ENCODE peak calls at places on chromosomes 11 and 22, in five cellular contexts. D is GM12878, S is K562, R is SK-N-SH, B is HepG2. W is an unnamed sample. For H3K4me1, the result is how much of the 10 kb centered on the place peaks cover.

GRCh38 chr11:115455606-115456005 is 48.6 kb downstream of the CADM1 start:
- DNase-seq in R (no peak), B (no peak), S (no peak), D (no peak), W (no peak)

GRCh38 chr11:17351171-17351509 is 460 bp upstream of the NCR3LG1 start:
- DNase-seq in S (no peak), B (no peak), R (no peak), D (no peak), W (no peak)

GRCh38 chr22:17007257-17007656 is 765 bp downstream of the GAB4 start:
- DNase-seq in S (no peak), B (no peak), R (no peak), D (no peak), W (no peak)

GRCh38 chr11:38100836-38101235 is 1502.8 kb upstream of the RAG2 start:
- DNase-seq in R (no peak), S (no peak), B (no peak), D (no peak), W (no peak)

GRCh38 chr22:42856179-42856864 is 751 bp downstream of the ARFGAP3 start:
- DNase-seq in B (peak), R (no peak), S (peak), D (no peak), W (peak)

GRCh38 chr11:69909561-69910518 is 90.6 kb upstream of the FGF3 start:
- DNase-seq in D (no peak), B (no peak), R (peak), S (peak), W (no peak)

GRCh38 chr11:32829680-32830412 is at the start of gene PRRG4:
- DNase-seq in R (peak), D (no peak), B (no peak), S (no peak), W (peak)

GRCh38 chr11:8765294-8765693 is 82.7 kb downstream of the RPL27A start:
- DNase-seq in R (no peak), S (no peak), B (peak), D (no peak), W (peak)

GRCh38 chr11:2778630-2779498 is 79.1 kb upstream of the KCNQ1OT1 start:
- DNase-seq in D (no peak), B (peak), R (peak), S (peak), W (peak)

GRCh38 chr22:21457023-21457787 is 10.0 kb upstream of the TMEM191C start:
- DNase-seq in S (no peak), D (no peak), R (no peak), B (peak), W (peak)

GRCh38 chr11:96054870-96055705 is 131.2 kb upstream of the MTMR2 start:
- DNase-seq in R (peak), S (peak), D (no peak), B (peak), W (peak)

GRCh38 chr11:124891390-124891861 is 6.2 kb downstream of the ROBO4 start:
- DNase-seq in R (peak), D (no peak), B (no peak), S (no peak), W (no peak)

GRCh38 chr11:94997437-94997836 is 23.9 kb downstream of the KDM4D start:
- DNase-seq in B (no peak), D (no peak), S (peak), R (no peak), W (no peak)

GRCh38 chr22:44309647-44310046 is 3.1 kb downstream of the SHISAL1 start:
- DNase-seq in R (no peak), S (no peak), D (no peak), B (no peak), W (no peak)

GRCh38 chr11:45451766-45452440 is 165.8 kb upstream of the SYT13 start:
- DNase-seq in R (no peak), S (no peak), B (no peak), D (no peak), W (peak)

GRCh38 chr22:25030636-25031035 is 78.1 kb downstream of the KIAA1671 start:
- DNase-seq in D (no peak), S (no peak), B (no peak), R (no peak), W (no peak)

GRCh38 chr11:72758690-72759389 is 6.6 kb upstream of the ARAP1 start:
- DNase-seq in R (peak), B (no peak), D (no peak), S (peak), W (peak)

GRCh38 chr11:102640946-102641345 is 15.8 kb upstream of the MMP20 start:
- DNase-seq in B (peak), D (no peak), S (no peak), R (no peak), W (no peak)

GRCh38 chr11:69215216-69215615 is 59.5 kb downstream of the SMIM38 start:
- DNase-seq in D (no peak), B (no peak), R (no peak), S (no peak), W (no peak)

GRCh38 chr11:126310229-126310991 is 6.5 kb downstream of the DCPS start:
- DNase-seq in R (peak), B (peak), S (peak), D (no peak), W (peak)

GRCh38 chr11:122375687-122376399 is 259.8 kb upstream of the BLID start:
- DNase-seq in R (no peak), D (peak), B (no peak), S (no peak), W (peak)

GRCh38 chr11:66809592-66809991 is 33.6 kb upstream of the RCE1 start:
- DNase-seq in B (no peak), D (no peak), S (no peak), R (no peak), W (no peak)

GRCh38 chr11:68328374-68329091 is 16.1 kb downstream of the LRP5 start:
- DNase-seq in D (no peak), R (peak), S (no peak), B (peak), W (no peak)

GRCh38 chr22:40463727-40464126 is 93.3 kb downstream of the SGSM3 start:
- DNase-seq in S (no peak), D (no peak), B (no peak), R (no peak), W (no peak)

GRCh38 chr22:45645526-45646414 is 25.9 kb upstream of the ATXN10 start:
- DNase-seq in S (peak), B (no peak), R (peak), D (no peak), W (peak)

GRCh38 chr22:44391026-44391425 is 78.3 kb upstream of the SHISAL1 start:
- DNase-seq in B (no peak), R (peak), D (no peak), S (no peak), W (no peak)

GRCh38 chr22:19290400-19291217 is 910 bp downstream of the CLTCL1 start:
- DNase-seq in R (no peak), B (peak), S (peak), D (no peak), W (no peak)

GRCh38 chr22:31272522-31273446 is 19.5 kb downstream of the PIK3IP1 start:
- DNase-seq in B (peak), D (no peak), S (peak), R (peak), W (peak)

GRCh38 chr11:15816270-15816871 is 540.0 kb downstream of the SOX6 start:
- DNase-seq in S (no peak), R (no peak), B (no peak), D (no peak), W (peak)

GRCh38 chr11:29305456-29306232 is 711.2 kb downstream of the KCNA4 start:
- DNase-seq in D (no peak), R (no peak), S (no peak), B (no peak), W (no peak)

GRCh38 chr11:20489948-20490347 is 102.4 kb downstream of the PRMT3 start:
- DNase-seq in R (no peak), D (peak), B (no peak), S (no peak), W (no peak)

GRCh38 chr11:75107187-75107586 is 10.5 kb upstream of the OR2AT4 start:
- DNase-seq in D (no peak), B (no peak), R (no peak), S (peak), W (peak)

GRCh38 chr22:17436382-17436951 is 67.2 kb downstream of the CECR2 start:
- DNase-seq in D (no peak), R (no peak), S (no peak), B (no peak), W (no peak)

GRCh38 chr11:6889835-6890234 is 2.5 kb downstream of the OR2D2 start:
- DNase-seq in B (no peak), D (no peak), S (no peak), R (no peak), W (no peak)

GRCh38 chr11:134003792-134004405 is 47.1 kb upstream of the IGSF9B start:
- DNase-seq in R (no peak), S (no peak), B (no peak), D (no peak), W (no peak)

GRCh38 chr11:8022876-8023275 is 35.7 kb downstream of the EIF3F start:
- DNase-seq in R (no peak), D (no peak), B (no peak), S (no peak), W (no peak)

GRCh38 chr11:33984682-33985389 is 66.7 kb upstream of the CAPRIN1 start:
- DNase-seq in B (no peak), R (no peak), S (no peak), D (no peak), W (no peak)

GRCh38 chr22:23249506-23250423 is 69.5 kb downstream of the BCR start:
- DNase-seq in R (peak), B (no peak), S (peak), D (no peak), W (no peak)

GRCh38 chr22:39408807-39409206 is 9.2 kb downstream of the TAB1 start:
- DNase-seq in D (no peak), B (no peak), R (no peak), S (no peak), W (no peak)

GRCh38 chr22:31344369-31345330 is 1.5 kb downstream of the PATZ1 start:
- DNase-seq in R (peak), B (no peak), S (no peak), D (no peak), W (peak)

GRCh38 chr11:109553284-109553683 is 131.3 kb downstream of the C11orf87 start:
- DNase-seq in R (no peak), D (no peak), S (no peak), B (no peak), W (no peak)

GRCh38 chr11:109552376-109552775 is 130.4 kb downstream of the C11orf87 start:
- DNase-seq in S (no peak), B (no peak), R (no peak), D (no peak), W (no peak)

GRCh38 chr11:109554951-109555350 is 133.0 kb downstream of the C11orf87 start:
- DNase-seq in R (no peak), B (no peak), D (no peak), S (no peak), W (no peak)
- H3K4me1 ChIP-seq in R (under half), B (under half), D (under half), S (under half), W (under half)

GRCh38 chr11:23988381-23989006 is 508.4 kb upstream of the LUZP2 start:
- DNase-seq in D (no peak), R (no peak), B (peak), S (no peak), W (peak)
- TF ChIP-seq MXI1 in D (no peak), R (no peak), B (no peak), S (no peak), W (no peak)

DNA sequence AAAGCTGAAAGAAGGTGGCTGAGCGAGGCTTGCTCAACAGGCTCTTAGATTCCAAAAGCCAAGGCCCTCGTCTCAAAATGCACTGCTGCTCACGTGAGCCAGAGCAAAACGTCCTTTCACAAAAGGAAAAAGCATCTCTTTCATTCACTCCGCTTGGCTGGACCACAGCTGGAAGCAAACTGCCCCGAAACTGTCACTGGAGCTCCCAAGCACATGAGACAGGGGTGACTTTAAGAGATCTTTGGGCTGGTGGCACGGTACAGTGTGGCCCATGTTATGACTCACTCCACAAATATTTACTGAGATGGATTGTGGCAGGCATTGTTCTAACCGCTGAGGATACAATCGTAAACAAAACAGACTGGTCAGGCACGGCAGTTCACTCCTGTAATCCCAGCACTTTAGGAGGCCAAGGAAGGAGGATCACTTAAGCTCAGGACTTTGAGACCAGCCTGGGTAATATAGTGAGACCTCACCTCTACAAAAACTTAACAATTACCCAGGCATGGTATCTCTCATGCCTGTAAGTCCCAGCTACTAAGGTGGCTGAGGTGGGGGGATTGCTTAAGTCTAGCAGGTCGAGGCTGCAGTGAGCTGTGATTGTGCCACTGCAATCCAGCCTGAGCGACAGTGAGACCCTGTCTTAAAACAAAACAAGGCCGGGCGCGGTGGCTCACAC is 3.6 kb downstream of the PLA2G6 start:
- DNase-seq in S (peak), D (no peak), B (peak), R (no peak), W (peak)
- H3K4me1 ChIP-seq in S (under half), D (half or more), B (half or more), R (under half), W (under half)

DNA sequence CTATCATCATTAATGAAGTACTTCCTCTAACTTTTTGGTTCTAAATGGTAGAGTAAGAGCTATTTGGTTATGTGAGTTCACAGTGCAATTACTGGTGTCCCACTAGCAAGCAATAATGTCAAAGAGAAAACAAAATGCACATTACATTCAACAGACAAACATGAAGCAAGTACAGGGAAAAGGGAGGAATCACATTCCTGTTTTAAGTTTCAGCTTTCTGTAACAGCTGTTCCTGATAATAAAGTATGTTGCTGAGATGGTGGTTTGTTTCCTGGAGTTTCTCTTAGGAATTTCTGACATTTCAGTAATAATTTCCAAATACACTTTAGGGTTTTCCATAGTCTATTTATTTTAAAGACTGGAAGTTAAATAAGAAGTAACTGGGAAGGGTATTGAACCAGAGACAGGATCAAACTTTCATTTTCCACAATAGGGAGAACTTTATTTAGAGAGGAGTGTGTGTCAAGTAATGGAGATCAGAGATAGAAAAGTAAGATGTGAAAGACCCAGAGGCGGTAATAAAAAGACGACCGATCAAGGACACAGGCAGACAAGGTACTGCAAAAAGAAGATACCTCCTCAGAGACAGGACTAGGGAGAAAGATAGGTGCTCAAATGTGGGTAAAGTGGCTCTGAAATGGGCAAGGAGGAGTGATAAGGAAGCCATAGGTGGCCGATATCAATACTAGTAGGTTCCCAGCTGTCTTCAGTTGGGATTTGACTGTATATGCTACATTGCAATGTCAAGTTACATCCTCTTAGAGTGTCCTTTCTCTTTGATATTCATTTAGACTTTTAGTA is 20.8 kb upstream of the CLNS1A start:
- DNase-seq in S (peak), D (no peak), R (no peak), B (no peak), W (peak)
- TF ChIP-seq MXI1 in S (no peak), D (no peak), R (no peak), B (no peak), W (no peak)

GRCh38 chr11:118304809-118305248 is 299 bp downstream of the CD3E start:
- DNase-seq in D (no peak), R (no peak), B (no peak), S (no peak), W (no peak)
- H3K4me1 ChIP-seq in D (under half), R (under half), B (under half), S (under half), W (under half)